ENCODE peak calls at places on chromosomes 7 and 10, in four cellular contexts. One of them, this sample, is unnamed.

GRCh38 chr10:69961168-69961863 is 91.3 kb upstream of the MACROH2A2 start:
- DNase-seq in thyroid gland: peak
- DNase-seq in naive thymus-derived CD8-positive, alpha-beta T cell: no peak
- DNase-seq in AG04449: no peak
- DNase-seq in this sample: no peak

GRCh38 chr10:78177431-78178185 is 143.9 kb downstream of the RPS24 start:
- DNase-seq in AG04449: no peak
- DNase-seq in naive thymus-derived CD8-positive, alpha-beta T cell: no peak
- DNase-seq in thyroid gland: no peak
- DNase-seq in this sample: no peak

GRCh38 chr7:113664867-113665266 is 253.9 kb downstream of the PPP1R3A start:
- DNase-seq in AG04449: no peak
- DNase-seq in thyroid gland: no peak
- DNase-seq in naive thymus-derived CD8-positive, alpha-beta T cell: no peak
- DNase-seq in this sample: no peak

GRCh38 chr10:71725998-71726672 is 6.6 kb upstream of the C10orf105 start:
- DNase-seq in AG04449: no peak
- DNase-seq in thyroid gland: no peak
- DNase-seq in naive thymus-derived CD8-positive, alpha-beta T cell: no peak
- DNase-seq in this sample: no peak

GRCh38 chr7:80921130-80921529 is 2.3 kb upstream of the SEMA3C start:
- DNase-seq in naive thymus-derived CD8-positive, alpha-beta T cell: no peak
- DNase-seq in thyroid gland: no peak
- DNase-seq in AG04449: no peak
- DNase-seq in this sample: no peak

GRCh38 chr7:503046-503574 is 16.5 kb downstream of the PDGFA start:
- DNase-seq in thyroid gland: no peak
- DNase-seq in AG04449: no peak
- DNase-seq in naive thymus-derived CD8-positive, alpha-beta T cell: no peak
- DNase-seq in this sample: no peak

GRCh38 chr7:71706576-71706975 is 574.6 kb downstream of the GALNT17 start:
- DNase-seq in AG04449: no peak
- DNase-seq in thyroid gland: peak
- DNase-seq in naive thymus-derived CD8-positive, alpha-beta T cell: no peak
- DNase-seq in this sample: no peak

GRCh38 chr10:72316386-72316700 is 38.4 kb downstream of the DNAJB12 start:
- DNase-seq in naive thymus-derived CD8-positive, alpha-beta T cell: no peak
- DNase-seq in AG04449: no peak
- DNase-seq in thyroid gland: no peak
- DNase-seq in this sample: no peak

GRCh38 chr10:87598700-87599099 is 61.0 kb upstream of the PAPSS2 start:
- DNase-seq in naive thymus-derived CD8-positive, alpha-beta T cell: no peak
- DNase-seq in thyroid gland: no peak
- DNase-seq in AG04449: no peak
- DNase-seq in this sample: peak

GRCh38 chr10:45418859-45419672 is 45.0 kb downstream of the ALOX5 start:
- DNase-seq in thyroid gland: peak
- DNase-seq in AG04449: no peak
- DNase-seq in naive thymus-derived CD8-positive, alpha-beta T cell: peak
- DNase-seq in this sample: peak

GRCh38 chr10:124033887-124034218 is 59.5 kb downstream of the CHST15 start:
- DNase-seq in AG04449: no peak
- DNase-seq in naive thymus-derived CD8-positive, alpha-beta T cell: no peak
- DNase-seq in thyroid gland: peak
- DNase-seq in this sample: no peak

GRCh38 chr10:113158183-113158582 is 208.1 kb downstream of the TCF7L2 start:
- DNase-seq in AG04449: no peak
- DNase-seq in naive thymus-derived CD8-positive, alpha-beta T cell: no peak
- DNase-seq in thyroid gland: peak
- DNase-seq in this sample: no peak

GRCh38 chr7:17770710-17771375 is 169.5 kb downstream of the SNX13 start:
- DNase-seq in AG04449: no peak
- DNase-seq in naive thymus-derived CD8-positive, alpha-beta T cell: no peak
- DNase-seq in thyroid gland: no peak
- DNase-seq in this sample: peak

GRCh38 chr10:44976352-44977198 is 2.0 kb downstream of the DEPP1 start:
- DNase-seq in naive thymus-derived CD8-positive, alpha-beta T cell: no peak
- DNase-seq in thyroid gland: peak
- DNase-seq in AG04449: no peak
- DNase-seq in this sample: no peak

GRCh38 chr10:73791871-73792400 is 6.5 kb downstream of the ZSWIM8 start:
- DNase-seq in AG04449: no peak
- DNase-seq in thyroid gland: no peak
- DNase-seq in naive thymus-derived CD8-positive, alpha-beta T cell: no peak
- DNase-seq in this sample: no peak

GRCh38 chr7:97732567-97733275 is 835 bp downstream of the TAC1 start:
- DNase-seq in AG04449: no peak
- DNase-seq in naive thymus-derived CD8-positive, alpha-beta T cell: no peak
- DNase-seq in thyroid gland: no peak
- DNase-seq in this sample: no peak

GRCh38 chr7:22255834-22256233 is 101.1 kb downstream of the RAPGEF5 start:
- DNase-seq in AG04449: no peak
- DNase-seq in naive thymus-derived CD8-positive, alpha-beta T cell: no peak
- DNase-seq in thyroid gland: no peak
- DNase-seq in this sample: no peak

GRCh38 chr10:1047937-1048336 is 982 bp downstream of the IDI1 start:
- DNase-seq in thyroid gland: peak
- DNase-seq in naive thymus-derived CD8-positive, alpha-beta T cell: no peak
- DNase-seq in AG04449: no peak
- DNase-seq in this sample: no peak

GRCh38 chr10:121527690-121528089 is 70.6 kb downstream of the FGFR2 start:
- DNase-seq in naive thymus-derived CD8-positive, alpha-beta T cell: no peak
- DNase-seq in thyroid gland: peak
- DNase-seq in AG04449: peak
- DNase-seq in this sample: no peak

GRCh38 chr7:148503900-148504487 is 86.6 kb upstream of the C7orf33 start:
- DNase-seq in naive thymus-derived CD8-positive, alpha-beta T cell: peak
- DNase-seq in AG04449: peak
- DNase-seq in thyroid gland: no peak
- DNase-seq in this sample: no peak

GRCh38 chr7:105691692-105692564 is 110.6 kb upstream of the EFCAB10 start:
- DNase-seq in AG04449: no peak
- DNase-seq in thyroid gland: peak
- DNase-seq in naive thymus-derived CD8-positive, alpha-beta T cell: peak
- DNase-seq in this sample: no peak

GRCh38 chr10:104291439-104291951 is 22.5 kb downstream of the GSTO2 start:
- DNase-seq in naive thymus-derived CD8-positive, alpha-beta T cell: peak
- DNase-seq in thyroid gland: peak
- DNase-seq in AG04449: no peak
- DNase-seq in this sample: peak

GRCh38 chr7:17027803-17028163 is 146.0 kb upstream of the AGR3 start:
- DNase-seq in naive thymus-derived CD8-positive, alpha-beta T cell: no peak
- DNase-seq in thyroid gland: no peak
- DNase-seq in AG04449: no peak
- DNase-seq in this sample: no peak

This sample was measured in hippocampal formation.